ENCODE peak calls at places on chromosome 16, in nine cellular contexts. W is HAP-1; P is NCI-H460; D is activated naive CD4-positive, alpha-beta T cell treated with Interleukin-2 at 50 U/mL for 16 hours; I is COR-L47; L is CD4-positive, alpha-beta memory T cell; G is G401; T is left colon; V is BJ. U is an unnamed sample.

GRCh38 chr16:87416826-87417471 is 24.8 kb downstream of the MAP1LC3B start:
- DNase-seq in W (no peak), L (no peak), I (no peak), D (peak), V (no peak), P (no peak), G (peak), T (peak), U (peak)

GRCh38 chr16:50185005-50185505 is 31.9 kb downstream of the TENT4B start:
- DNase-seq in P (no peak), L (no peak), D (no peak), W (no peak), V (no peak), T (no peak), G (no peak), I (no peak), U (peak)

GRCh38 chr16:15948532-15949209 is 745 bp upstream of the ABCC1 start:
- DNase-seq in L (no peak), P (no peak), G (no peak), V (no peak), D (no peak), I (no peak), W (no peak), T (peak), U (no peak)

GRCh38 chr16:81647527-81647926 is 131.6 kb upstream of the PLCG2 start:
- DNase-seq in T (no peak), P (no peak), D (no peak), L (no peak), I (no peak), G (no peak), V (no peak), W (no peak), U (peak)

GRCh38 chr16:57600952-57601580 is 27.4 kb upstream of the ADGRG1 start:
- DNase-seq in G (no peak), V (no peak), D (no peak), T (no peak), P (no peak), W (no peak), L (no peak), I (no peak), U (no peak)

GRCh38 chr16:12646490-12647274 is 157.0 kb downstream of the CPPED1 start:
- DNase-seq in P (no peak), I (peak), T (no peak), G (no peak), L (peak), D (peak), W (no peak), V (peak), U (no peak)

GRCh38 chr16:13587171-13587570 is 332.8 kb upstream of the ERCC4 start:
- DNase-seq in V (no peak), W (no peak), D (no peak), P (no peak), T (no peak), L (no peak), I (no peak), G (no peak), U (no peak)

GRCh38 chr16:30567991-30568638 is 3.4 kb downstream of the ZNF688 start:
- DNase-seq in T (no peak), D (peak), P (peak), I (no peak), W (no peak), V (peak), G (no peak), L (peak), U (peak)

GRCh38 chr16:46803373-46803772 is 27.6 kb downstream of the C16orf87 start:
- DNase-seq in T (no peak), L (no peak), D (no peak), V (no peak), P (no peak), W (no peak), G (no peak), I (no peak), U (no peak)

GRCh38 chr16:49890876-49891275 is 35.0 kb upstream of the ZNF423 start:
- DNase-seq in V (no peak), D (no peak), P (no peak), G (no peak), L (no peak), W (no peak), T (peak), I (no peak), U (no peak)

GRCh38 chr16:4920826-4921225 is 16.1 kb downstream of the PPL start:
- DNase-seq in I (no peak), P (no peak), W (no peak), T (no peak), L (no peak), G (no peak), V (no peak), D (no peak), U (no peak)

GRCh38 chr16:30738984-30739951 is 9.0 kb upstream of the PHKG2 start:
- DNase-seq in W (no peak), L (no peak), I (no peak), V (no peak), T (no peak), P (no peak), D (no peak), G (no peak), U (no peak)